ENCODE peak calls at places on chromosomes 6 and 20, in nine cellular contexts. Z is G401, U is tibial artery, K is fibroblast of pulmonary artery, A is GM06990, N is ELR, B is aorta, H is iPS DF 6.9, Y is left cardiac atrium. J is an unnamed sample.

GRCh38 chr6:136012198-136012884 is 160.8 kb downstream of the PDE7B start:
- DNase-seq in B (no peak), Z (no peak), U (no peak), Y (no peak), N (peak; percentile 87), A (no peak), H (no peak), K (peak; percentile 88), J (no peak)

GRCh38 chr20:57843941-57844625 is 134.3 kb upstream of the PMEPA1 start:
- DNase-seq in B (no peak), Y (no peak), H (no peak), A (no peak), Z (no peak), U (no peak), N (no peak), K (no peak), J (no peak)

GRCh38 chr6:120111001-120111400 is 761.4 kb upstream of the MAN1A1 start:
- DNase-seq in Z (no peak), A (no peak), U (no peak), N (no peak), Y (no peak), B (no peak), K (no peak), H (no peak), J (no peak)

GRCh38 chr6:41577865-41578713 is 31.9 kb downstream of the FOXP4 start:
- DNase-seq in A (no peak), B (no peak), H (no peak), Z (no peak), U (no peak), K (peak; percentile 37), Y (peak; percentile 49), N (peak; percentile 51), J (no peak)

GRCh38 chr20:35972445-35972844 is 4.1 kb downstream of the CNBD2 start:
- DNase-seq in U (no peak), Y (no peak), Z (no peak), K (no peak), H (no peak), B (no peak), N (no peak), A (no peak), J (no peak)

GRCh38 chr20:16566080-16566479 is 7.2 kb downstream of the KIF16B start:
- DNase-seq in Z (no peak), U (no peak), N (no peak), Y (no peak), A (no peak), B (no peak), H (no peak), K (no peak), J (no peak)

GRCh38 chr6:167558213-167558869 is 233.5 kb downstream of the TTLL2 start:
- DNase-seq in N (no peak), A (no peak), K (no peak), H (no peak), Y (no peak), U (no peak), B (no peak), Z (no peak), J (no peak)

GRCh38 chr6:558089-558488 is 98.8 kb downstream of the HUS1B start:
- DNase-seq in A (no peak), N (peak; percentile 23), K (peak; percentile 18), Z (no peak), U (no peak), H (no peak), B (no peak), Y (no peak), J (no peak)

GRCh38 chr20:24721891-24722530 is 227.1 kb upstream of the CST7 start:
- DNase-seq in Y (no peak), K (no peak), N (no peak), H (no peak), B (no peak), U (no peak), A (no peak), Z (peak; percentile 94), J (no peak)

GRCh38 chr20:21607971-21608735 is 94.3 kb upstream of the NKX2-2 start:
- DNase-seq in K (no peak), A (no peak), U (no peak), N (no peak), B (no peak), Z (peak; percentile 21), Y (peak; percentile 44), H (no peak), J (no peak)

GRCh38 chr20:5843054-5843731 is 93.0 kb downstream of the SHLD1 start:
- DNase-seq in H (no peak), U (no peak), N (no peak), Y (no peak), B (no peak), K (no peak), A (peak; percentile 38), Z (no peak), J (no peak)

GRCh38 chr6:168524644-168525043 is 83.7 kb downstream of the SMOC2 start:
- DNase-seq in Z (no peak), H (no peak), Y (no peak), A (no peak), N (no peak), K (no peak), B (peak; percentile 84), U (peak; percentile 87), J (peak; percentile 53)

GRCh38 chr6:130872250-130873095 is 45.3 kb downstream of the SMLR1 start:
- DNase-seq in H (peak; percentile 47), U (peak; percentile 73), A (no peak), B (peak; percentile 90), Y (peak; percentile 74), Z (peak; percentile 61), N (peak; percentile 71), K (peak; percentile 64), J (peak; percentile 72)

GRCh38 chr20:51639206-51639832 is 96.8 kb upstream of the NFATC2 start:
- DNase-seq in B (peak; percentile 89), Z (peak; percentile 84), Y (peak; percentile 73), N (peak; percentile 81), K (peak; percentile 81), H (peak; percentile 67), A (no peak), U (peak; percentile 80), J (no peak)

GRCh38 chr6:159106627-159107241 is 61.9 kb upstream of the TAGAP start:
- DNase-seq in H (peak; percentile 71), Z (peak; percentile 89), B (no peak), N (peak; percentile 58), A (peak; percentile 88), K (peak; percentile 52), U (peak; percentile 67), Y (peak; percentile 57), J (peak; percentile 79)

GRCh38 chr6:148817689-148818088 is 70.9 kb downstream of the UST start:
- DNase-seq in B (no peak), Z (no peak), Y (no peak), K (no peak), H (no peak), A (no peak), U (no peak), N (no peak), J (no peak)

GRCh38 chr20:44582321-44583025 is at the start of gene PKIG:
- DNase-seq in A (no peak), Z (no peak), B (no peak), K (peak; percentile 93), N (peak; percentile 82), H (no peak), U (no peak), Y (peak; percentile 65), J (no peak)

GRCh38 chr6:31859923-31860322 is 2.7 kb downstream of the NEU1 start:
- DNase-seq in N (no peak), Z (no peak), H (no peak), B (no peak), U (no peak), A (no peak), Y (no peak), K (no peak), J (no peak)

GRCh38 chr6:133242761-133243590 is 1.8 kb downstream of the EYA4 start:
- DNase-seq in U (no peak), Z (no peak), B (no peak), A (peak; percentile 10), N (no peak), H (no peak), Y (no peak), K (no peak), J (peak; percentile 39)

GRCh38 chr6:139888691-139889122 is 514.3 kb upstream of the CITED2 start:
- DNase-seq in B (no peak), Y (no peak), K (peak; percentile 25), Z (peak; percentile 52), U (no peak), N (peak; percentile 31), H (peak; percentile 48), A (no peak), J (no peak)

GRCh38 chr20:60764328-60764727 is 487.7 kb upstream of the CDH4 start:
- DNase-seq in Y (no peak), N (no peak), B (no peak), H (no peak), K (no peak), A (no peak), Z (no peak), U (no peak), J (no peak)

GRCh38 chr6:57252975-57253374 is 30.9 kb upstream of the RAB23 start:
- DNase-seq in A (no peak), Y (no peak), B (no peak), K (peak; percentile 36), N (peak; percentile 42), Z (no peak), U (no peak), H (no peak), J (no peak)

GRCh38 chr6:113381957-113382356 is 475.2 kb upstream of the MARCKS start:
- DNase-seq in Y (no peak), A (peak; percentile 32), H (no peak), B (no peak), Z (peak; percentile 85), N (peak; percentile 64), K (peak; percentile 86), U (no peak), J (no peak)

GRCh38 chr20:3652646-3653596 is 10.3 kb downstream of the GFRA4 start:
- DNase-seq in H (no peak), U (no peak), K (no peak), N (no peak), B (no peak), A (no peak), Y (no peak), Z (no peak), J (no peak)

GRCh38 chr6:159633196-159633595 is 59.8 kb downstream of the SOD2 start:
- DNase-seq in K (peak; percentile 18), N (peak; percentile 62), Y (no peak), A (no peak), Z (no peak), U (no peak), B (no peak), H (no peak), J (no peak)

GRCh38 chr20:18813483-18813882 is at the start of gene SCP2D1:
- DNase-seq in N (no peak), K (no peak), A (no peak), Y (no peak), B (no peak), Z (no peak), H (no peak), U (no peak), J (no peak)

GRCh38 chr6:30238178-30238795 is 25.1 kb upstream of the TRIM26 start:
- DNase-seq in Y (no peak), A (no peak), H (no peak), K (peak; percentile 38), N (peak; percentile 59), Z (peak; percentile 40), U (no peak), B (no peak), J (no peak)

GRCh38 chr6:25112207-25112874 is 166.8 kb upstream of the CARMIL1 start:
- DNase-seq in K (no peak), B (no peak), N (no peak), A (no peak), Y (no peak), H (no peak), Z (no peak), U (no peak), J (no peak)

GRCh38 chr6:122808121-122808885 is 19.2 kb downstream of the SMPDL3A start:
- DNase-seq in H (no peak), B (no peak), A (no peak), N (no peak), Y (no peak), U (no peak), K (no peak), Z (no peak), J (no peak)

GRCh38 chr20:19560876-19561480 is 197.1 kb upstream of the RIN2 start:
- DNase-seq in B (no peak), N (no peak), K (no peak), U (no peak), Y (no peak), H (no peak), Z (no peak), A (no peak), J (no peak)

GRCh38 chr6:118285791-118286190 is 262.3 kb upstream of the PLN start:
- DNase-seq in N (peak; percentile 30), Y (no peak), H (no peak), B (no peak), Z (no peak), A (no peak), K (no peak), U (no peak), J (no peak)

J was measured in Right ventricle myocardium inferior.